ENCODE peak calls at places on chromosomes 3 and 15, in six cellular contexts. O is astrocyte, K is AG10803, Z is brain microvascular endothelial cell, Q is HL-60, C is AG04450. T is an unnamed sample.

GRCh38 chr3:187741403-187742350 is 3.6 kb downstream of the BCL6 start:
- DNase-seq in Q (peak; percentile 85), K (peak; percentile 82), C (no peak), O (peak; percentile 71), Z (peak; percentile 70), T (peak; percentile 90)

GRCh38 chr3:98612587-98612986 is 19.2 kb upstream of the CPOX start:
- DNase-seq in Q (peak; percentile 15), O (no peak), K (no peak), Z (no peak), C (no peak), T (peak; percentile 11)

GRCh38 chr3:171516765-171517164 is 56.6 kb upstream of the TNIK start:
- DNase-seq in O (no peak), Q (no peak), Z (no peak), C (no peak), K (no peak), T (no peak)

GRCh38 chr3:154973851-154974250 is 106.3 kb upstream of the MME start:
- DNase-seq in Z (no peak), O (no peak), K (no peak), Q (no peak), C (no peak), T (no peak)

GRCh38 chr3:128367726-128368125 is 99.0 kb downstream of the DNAJB8 start:
- DNase-seq in K (peak; percentile 34), C (no peak), Q (no peak), Z (peak; percentile 24), O (no peak), T (no peak)

GRCh38 chr3:161028485-161029018 is 76.6 kb downstream of the B3GALNT1 start:
- DNase-seq in Q (no peak), Z (no peak), K (no peak), C (no peak), O (peak; percentile 24), T (no peak)

GRCh38 chr3:151999936-152000335 is 126.5 kb downstream of the SUCNR1 start:
- DNase-seq in K (peak; percentile 28), Z (no peak), Q (no peak), C (no peak), O (peak; percentile 6), T (no peak)

GRCh38 chr3:171181907-171182690 is 155.6 kb upstream of the SLC2A2 start:
- DNase-seq in Z (peak; percentile 41), O (peak; percentile 88), C (no peak), K (peak; percentile 60), Q (no peak), T (peak; percentile 66)

GRCh38 chr3:49671291-49672288 is 2.6 kb upstream of the APEH start:
- DNase-seq in O (no peak), K (peak; percentile 51), Z (no peak), Q (peak; percentile 79), C (peak; percentile 15), T (peak; percentile 72)

GRCh38 chr15:98899266-98900021 is 108.1 kb downstream of the PGPEP1L start:
- DNase-seq in Z (peak; percentile 57), O (peak; percentile 97), Q (peak; percentile 97), K (no peak), C (no peak), T (peak; percentile 40)

GRCh38 chr3:82643948-82644347 is 882.5 kb upstream of the GBE1 start:
- DNase-seq in K (no peak), O (peak; percentile 2), Z (no peak), Q (no peak), C (no peak), T (no peak)

GRCh38 chr3:113111308-113111707 is 100.0 kb upstream of the BOC start:
- DNase-seq in O (peak; percentile 32), Q (no peak), C (no peak), Z (peak; percentile 7), K (no peak), T (no peak)

GRCh38 chr3:32842987-32843386 is 25.2 kb downstream of the TRIM71 start:
- DNase-seq in Q (peak; percentile 61), Z (no peak), C (no peak), K (no peak), O (no peak), T (no peak)

GRCh38 chr15:89812126-89812846 is 2.4 kb downstream of the ANPEP start:
- DNase-seq in Z (no peak), Q (peak; percentile 79), K (peak; percentile 73), C (no peak), O (no peak), T (peak; percentile 49)

GRCh38 chr3:143011705-143012104 is 10.3 kb downstream of the U2SURP start:
- DNase-seq in C (no peak), O (no peak), Q (no peak), K (no peak), Z (no peak), T (no peak)

GRCh38 chr3:1551741-1552140 is 458.9 kb downstream of the CNTN6 start:
- DNase-seq in Z (no peak), K (no peak), C (no peak), O (no peak), Q (no peak), T (no peak)

GRCh38 chr15:66505430-66505811 is 295 bp downstream of the ZWILCH start:
- DNase-seq in Z (peak; percentile 36), K (peak; percentile 31), C (no peak), O (peak; percentile 55), Q (no peak), T (peak; percentile 39)

GRCh38 chr3:108406661-108407206 is 103.7 kb downstream of the MYH15 start:
- DNase-seq in C (peak; percentile 16), O (peak; percentile 22), K (peak; percentile 76), Q (peak; percentile 72), Z (peak; percentile 57), T (peak; percentile 77)

DNA sequence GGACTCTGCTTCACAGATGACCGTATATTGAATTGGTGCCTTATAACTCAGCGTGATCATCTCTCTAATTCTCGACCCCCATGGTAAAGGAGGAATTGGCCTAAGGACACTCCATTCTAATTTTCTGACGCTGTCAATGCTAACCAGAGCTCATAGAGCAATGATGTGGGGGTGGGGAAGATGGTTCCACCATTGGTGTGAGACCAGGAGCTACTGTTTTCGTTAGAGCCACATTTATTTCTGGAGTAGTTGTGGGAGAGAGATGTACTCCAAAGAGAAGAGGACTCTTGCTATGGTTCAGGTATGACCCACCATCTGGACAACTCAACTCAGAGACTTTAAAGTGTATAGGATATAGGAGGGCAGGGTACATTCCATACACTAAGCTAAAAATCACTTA is 16.3 kb downstream of the ZBTB38 start:
- DNase-seq in C (no peak), O (no peak), Z (no peak), Q (no peak), K (no peak), T (no peak)
- H3K4me3 ChIP-seq in C (peak overlapping the region; percentile 68), O (no peak overlapping the region), Z (no peak overlapping the region), Q (no peak overlapping the region), K (peak overlapping the region; percentile 11), T (peak overlapping the region; percentile 66)

GRCh38 chr3:24235121-24235520 is 259.5 kb downstream of the THRB start:
- DNase-seq in K (no peak), Z (no peak), Q (no peak), C (no peak), O (peak; percentile 18), T (no peak)

GRCh38 chr3:24240306-24240705 is 254.3 kb downstream of the THRB start:
- DNase-seq in K (no peak), O (no peak), C (no peak), Z (no peak), Q (no peak), T (no peak)

GRCh38 chr3:24232784-24233183 is 261.9 kb downstream of the THRB start:
- DNase-seq in Q (no peak), O (no peak), Z (no peak), K (no peak), C (no peak), T (no peak)

GRCh38 chr3:24242012-24242698 is 252.5 kb downstream of the THRB start:
- DNase-seq in K (peak; percentile 97), O (peak; percentile 82), Q (no peak), Z (peak; percentile 61), C (no peak), T (peak; percentile 97)

GRCh38 chr3:24237971-24238767 is 256.5 kb downstream of the THRB start:
- DNase-seq in K (peak; percentile 99), Z (peak; percentile 81), Q (peak; percentile 52), O (peak; percentile 96), C (peak; percentile 76), T (peak; percentile 90)
- TF ChIP-seq CTCF in K (peak; percentile 79), Z (peak; percentile 82), Q (peak; percentile 42), O (peak; percentile 88), C (peak; percentile 87), T (peak; percentile 82)

GRCh38 chr15:74897300-74897701 is 7.5 kb downstream of the MPI start:
- DNase-seq in Q (no peak), K (no peak), Z (no peak), O (no peak), C (no peak), T (no peak)
- H3K4me3 ChIP-seq in Q (no peak overlapping the region), K (no peak overlapping the region), Z (no peak overlapping the region), O (no peak overlapping the region), C (no peak overlapping the region), T (no peak overlapping the region)

GRCh38 chr15:85330941-85331588 is 49.3 kb upstream of the AKAP13 start:
- DNase-seq in Z (peak; percentile 90), Q (peak; percentile 86), K (peak; percentile 92), C (no peak), O (peak; percentile 84), T (peak; percentile 95)
- TF ChIP-seq CTCF in Z (peak; percentile 98), Q (peak; percentile 85), K (peak; percentile 96), C (peak; percentile 80), O (peak; percentile 89), T (peak; percentile 95)

GRCh38 chr15:40926659-40927496 is 2.3 kb upstream of the DLL4 start:
- DNase-seq in Z (no peak), O (no peak), Q (no peak), C (no peak), K (no peak), T (no peak)
- H3K4me3 ChIP-seq in Z (no peak overlapping the region), O (no peak overlapping the region), Q (no peak overlapping the region), C (no peak overlapping the region), K (no peak overlapping the region), T (no peak overlapping the region)

DNA sequence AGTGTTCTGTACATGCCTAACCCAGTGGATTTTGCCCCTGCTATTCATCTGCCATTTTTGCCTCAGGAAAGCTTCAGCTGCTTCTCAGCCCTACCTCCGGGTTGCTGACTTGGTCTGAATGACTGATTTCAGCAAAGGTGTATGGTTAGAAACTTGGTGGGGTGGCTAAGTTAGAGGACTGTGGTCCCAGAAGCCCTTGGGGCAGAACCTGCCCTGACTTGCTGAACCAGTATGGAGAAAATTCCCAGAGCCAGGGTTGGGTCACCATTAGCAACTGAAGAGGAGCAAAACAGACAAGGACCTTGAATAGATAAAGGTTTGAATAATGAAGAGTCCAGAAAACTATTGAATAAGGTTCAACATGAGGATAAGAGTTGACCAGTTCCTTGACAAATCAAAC is 6.1 kb upstream of the WWTR1 start:
- DNase-seq in Q (no peak), C (no peak), O (no peak), Z (no peak), K (no peak), T (no peak)
- TF ChIP-seq CTCF in Q (no peak), C (no peak), O (no peak), Z (no peak), K (no peak), T (no peak)

GRCh38 chr3:71122641-71123040 is 460.9 kb downstream of the FOXP1 start:
- DNase-seq in Q (no peak), C (no peak), O (no peak), K (no peak), Z (no peak), T (no peak)
- H3K4me3 ChIP-seq in Q (no peak overlapping the region), C (no peak overlapping the region), O (no peak overlapping the region), K (no peak overlapping the region), Z (no peak overlapping the region), T (no peak overlapping the region)